ENCODE peak calls at places on chromosomes 4 and X, in five cellular contexts. One of them, this sample, is unnamed.

GRCh38 chr4:124276461-124276860 is 436.1 kb downstream of the ANKRD50 start:
- DNase-seq in AG20443: no peak
- DNase-seq in activated T-cell treated with anti-CD3 and anti-CD28 coated beads, Interleukin-2, amount 50 U/mL, for 4 hours: no peak
- DNase-seq in spleen: no peak
- DNase-seq in stimulated activated CD4-positive, alpha-beta T cell treated with anti-CD3 and anti-CD28 coated beads, Interleukin-2, amount 100 ng/mL, for 4 hours: no peak
- DNase-seq in this sample: no peak

GRCh38 chr4:85756938-85757337 is 282.0 kb downstream of the ARHGAP24 start:
- DNase-seq in AG20443: peak; percentile 51
- DNase-seq in spleen: no peak
- DNase-seq in activated T-cell treated with anti-CD3 and anti-CD28 coated beads, Interleukin-2, amount 50 U/mL, for 4 hours: no peak
- DNase-seq in stimulated activated CD4-positive, alpha-beta T cell treated with anti-CD3 and anti-CD28 coated beads, Interleukin-2, amount 100 ng/mL, for 4 hours: no peak
- DNase-seq in this sample: no peak

GRCh38 chr4:138217567-138217966 is 24.6 kb downstream of the SLC7A11 start:
- DNase-seq in spleen: no peak
- DNase-seq in activated T-cell treated with anti-CD3 and anti-CD28 coated beads, Interleukin-2, amount 50 U/mL, for 4 hours: no peak
- DNase-seq in stimulated activated CD4-positive, alpha-beta T cell treated with anti-CD3 and anti-CD28 coated beads, Interleukin-2, amount 100 ng/mL, for 4 hours: no peak
- DNase-seq in AG20443: no peak
- DNase-seq in this sample: no peak

GRCh38 chr4:32462944-32463343 is 1742.8 kb downstream of the PCDH7 start:
- DNase-seq in AG20443: peak; percentile 12
- DNase-seq in activated T-cell treated with anti-CD3 and anti-CD28 coated beads, Interleukin-2, amount 50 U/mL, for 4 hours: no peak
- DNase-seq in spleen: no peak
- DNase-seq in stimulated activated CD4-positive, alpha-beta T cell treated with anti-CD3 and anti-CD28 coated beads, Interleukin-2, amount 100 ng/mL, for 4 hours: no peak
- DNase-seq in this sample: no peak

GRCh38 chr4:143286733-143287570 is 49.7 kb upstream of the GAB1 start:
- DNase-seq in stimulated activated CD4-positive, alpha-beta T cell treated with anti-CD3 and anti-CD28 coated beads, Interleukin-2, amount 100 ng/mL, for 4 hours: no peak
- DNase-seq in spleen: no peak
- DNase-seq in AG20443: peak; percentile 51
- DNase-seq in activated T-cell treated with anti-CD3 and anti-CD28 coated beads, Interleukin-2, amount 50 U/mL, for 4 hours: no peak
- DNase-seq in this sample: peak; percentile 24

GRCh38 chrX:8743126-8743732 is 11.3 kb upstream of the ANOS1 start:
- DNase-seq in activated T-cell treated with anti-CD3 and anti-CD28 coated beads, Interleukin-2, amount 50 U/mL, for 4 hours: peak; percentile 57
- DNase-seq in stimulated activated CD4-positive, alpha-beta T cell treated with anti-CD3 and anti-CD28 coated beads, Interleukin-2, amount 100 ng/mL, for 4 hours: peak; percentile 24
- DNase-seq in spleen: peak; percentile 85
- DNase-seq in AG20443: peak; percentile 43
- DNase-seq in this sample: no peak

GRCh38 chr4:151291485-151291884 is 14.5 kb downstream of the PRSS48 start:
- DNase-seq in spleen: no peak
- DNase-seq in stimulated activated CD4-positive, alpha-beta T cell treated with anti-CD3 and anti-CD28 coated beads, Interleukin-2, amount 100 ng/mL, for 4 hours: no peak
- DNase-seq in activated T-cell treated with anti-CD3 and anti-CD28 coated beads, Interleukin-2, amount 50 U/mL, for 4 hours: no peak
- DNase-seq in AG20443: no peak
- DNase-seq in this sample: no peak

GRCh38 chrX:3244955-3245354 is 101.5 kb downstream of the MXRA5 start:
- DNase-seq in activated T-cell treated with anti-CD3 and anti-CD28 coated beads, Interleukin-2, amount 50 U/mL, for 4 hours: no peak
- DNase-seq in AG20443: no peak
- DNase-seq in spleen: no peak
- DNase-seq in stimulated activated CD4-positive, alpha-beta T cell treated with anti-CD3 and anti-CD28 coated beads, Interleukin-2, amount 100 ng/mL, for 4 hours: no peak
- DNase-seq in this sample: no peak

GRCh38 chr4:1201851-1202525 is 29.6 kb upstream of the SPON2 start:
- DNase-seq in spleen: peak; percentile 92
- DNase-seq in stimulated activated CD4-positive, alpha-beta T cell treated with anti-CD3 and anti-CD28 coated beads, Interleukin-2, amount 100 ng/mL, for 4 hours: peak; percentile 52
- DNase-seq in AG20443: no peak
- DNase-seq in activated T-cell treated with anti-CD3 and anti-CD28 coated beads, Interleukin-2, amount 50 U/mL, for 4 hours: peak; percentile 67
- DNase-seq in this sample: no peak

GRCh38 chr4:23819041-23819511 is 70.8 kb downstream of the PPARGC1A start:
- DNase-seq in activated T-cell treated with anti-CD3 and anti-CD28 coated beads, Interleukin-2, amount 50 U/mL, for 4 hours: no peak
- DNase-seq in AG20443: peak; percentile 32
- DNase-seq in spleen: no peak
- DNase-seq in stimulated activated CD4-positive, alpha-beta T cell treated with anti-CD3 and anti-CD28 coated beads, Interleukin-2, amount 100 ng/mL, for 4 hours: no peak
- DNase-seq in this sample: no peak

GRCh38 chrX:102599950-102600579 is 750 bp downstream of the ARMCX5 start:
- DNase-seq in AG20443: peak; percentile 11
- DNase-seq in activated T-cell treated with anti-CD3 and anti-CD28 coated beads, Interleukin-2, amount 50 U/mL, for 4 hours: no peak
- DNase-seq in spleen: no peak
- DNase-seq in stimulated activated CD4-positive, alpha-beta T cell treated with anti-CD3 and anti-CD28 coated beads, Interleukin-2, amount 100 ng/mL, for 4 hours: no peak
- DNase-seq in this sample: peak; percentile 42

GRCh38 chr4:86670739-86671138 is 76.6 kb downstream of the PTPN13 start:
- DNase-seq in stimulated activated CD4-positive, alpha-beta T cell treated with anti-CD3 and anti-CD28 coated beads, Interleukin-2, amount 100 ng/mL, for 4 hours: no peak
- DNase-seq in spleen: no peak
- DNase-seq in AG20443: peak; percentile 16
- DNase-seq in activated T-cell treated with anti-CD3 and anti-CD28 coated beads, Interleukin-2, amount 50 U/mL, for 4 hours: no peak
- DNase-seq in this sample: no peak

GRCh38 chrX:69987691-69988090 is 62.0 kb downstream of the AWAT2 start:
- DNase-seq in spleen: no peak
- DNase-seq in AG20443: no peak
- DNase-seq in stimulated activated CD4-positive, alpha-beta T cell treated with anti-CD3 and anti-CD28 coated beads, Interleukin-2, amount 100 ng/mL, for 4 hours: no peak
- DNase-seq in activated T-cell treated with anti-CD3 and anti-CD28 coated beads, Interleukin-2, amount 50 U/mL, for 4 hours: no peak
- DNase-seq in this sample: no peak

GRCh38 chr4:25358515-25359275 is 18.4 kb upstream of the ANAPC4 start:
- DNase-seq in spleen: no peak
- DNase-seq in AG20443: no peak
- DNase-seq in activated T-cell treated with anti-CD3 and anti-CD28 coated beads, Interleukin-2, amount 50 U/mL, for 4 hours: no peak
- DNase-seq in stimulated activated CD4-positive, alpha-beta T cell treated with anti-CD3 and anti-CD28 coated beads, Interleukin-2, amount 100 ng/mL, for 4 hours: no peak
- DNase-seq in this sample: no peak

GRCh38 chr4:3241905-3242304 is 7.1 kb upstream of the MSANTD1 start:
- DNase-seq in activated T-cell treated with anti-CD3 and anti-CD28 coated beads, Interleukin-2, amount 50 U/mL, for 4 hours: no peak
- DNase-seq in AG20443: no peak
- DNase-seq in stimulated activated CD4-positive, alpha-beta T cell treated with anti-CD3 and anti-CD28 coated beads, Interleukin-2, amount 100 ng/mL, for 4 hours: no peak
- DNase-seq in spleen: no peak
- DNase-seq in this sample: no peak

GRCh38 chrX:9114245-9114644 is 80.3 kb upstream of the FAM9B start:
- DNase-seq in activated T-cell treated with anti-CD3 and anti-CD28 coated beads, Interleukin-2, amount 50 U/mL, for 4 hours: no peak
- DNase-seq in AG20443: no peak
- DNase-seq in stimulated activated CD4-positive, alpha-beta T cell treated with anti-CD3 and anti-CD28 coated beads, Interleukin-2, amount 100 ng/mL, for 4 hours: no peak
- DNase-seq in spleen: no peak
- DNase-seq in this sample: no peak

GRCh38 chr4:68366600-68366999 is 16.7 kb upstream of the YTHDC1 start:
- DNase-seq in spleen: no peak
- DNase-seq in stimulated activated CD4-positive, alpha-beta T cell treated with anti-CD3 and anti-CD28 coated beads, Interleukin-2, amount 100 ng/mL, for 4 hours: no peak
- DNase-seq in activated T-cell treated with anti-CD3 and anti-CD28 coated beads, Interleukin-2, amount 50 U/mL, for 4 hours: no peak
- DNase-seq in AG20443: no peak
- DNase-seq in this sample: no peak